ENCODE peak calls at places on chromosome 18, in nine cellular contexts. D, A, M, N, L, C, I, W and P are unnamed samples. For H3K4me1, the result is how much of the 10 kb centered on the place peaks cover.

GRCh38 chr18:49476664-49477411 is 10.2 kb downstream of the C18orf32 start:
- DNase-seq in L (no peak), A (no peak), N (no peak), M (no peak), W (peak), D (peak), I (no peak), C (no peak), P (no peak)

GRCh38 chr18:10892801-10893595 is 256.4 kb downstream of the PIEZO2 start:
- DNase-seq in A (no peak), I (no peak), L (no peak), M (no peak), W (no peak), N (no peak), D (peak), C (no peak), P (no peak)

GRCh38 chr18:37408676-37409305 is 156.8 kb downstream of the CELF4 start:
- DNase-seq in C (no peak), M (no peak), N (no peak), D (no peak), L (no peak), I (no peak), W (no peak), A (no peak), P (no peak)

GRCh38 chr18:54150226-54150625 is 74.2 kb downstream of the MBD2 start:
- DNase-seq in N (no peak), D (no peak), A (no peak), W (no peak), C (no peak), M (no peak), I (no peak), L (no peak), P (peak)

GRCh38 chr18:35827275-35827929 is 145.1 kb upstream of the RMP24 start:
- DNase-seq in W (no peak), I (no peak), N (no peak), L (no peak), A (no peak), C (no peak), M (no peak), D (no peak), P (peak)

GRCh38 chr18:79952996-79953559 is 1.6 kb upstream of the SLC66A2 start:
- DNase-seq in W (no peak), I (no peak), N (peak), A (peak), M (peak), D (no peak), C (no peak), L (peak), P (no peak)

GRCh38 chr18:79629606-79630005 is 50.0 kb upstream of the CTDP1 start:
- DNase-seq in I (no peak), C (no peak), N (no peak), M (no peak), A (no peak), D (no peak), L (no peak), W (no peak), P (no peak)

GRCh38 chr18:76491801-76492668 is 3.0 kb downstream of the ZNF516 start:
- DNase-seq in W (peak), D (peak), M (peak), A (peak), I (no peak), C (no peak), N (peak), L (peak), P (peak)

GRCh38 chr18:52451252-52451651 is 111.3 kb downstream of the DCC start:
- DNase-seq in D (no peak), C (no peak), I (no peak), W (no peak), N (no peak), L (no peak), M (no peak), A (no peak), P (no peak)

GRCh38 chr18:7733642-7734041 is 166.5 kb downstream of the PTPRM start:
- DNase-seq in M (no peak), N (no peak), L (no peak), I (no peak), W (no peak), C (no peak), A (no peak), D (no peak), P (no peak)

GRCh38 chr18:31643003-31643402 is 41.4 kb downstream of the B4GALT6 start:
- DNase-seq in C (no peak), N (no peak), W (no peak), M (no peak), D (no peak), I (no peak), A (no peak), L (no peak), P (peak)

GRCh38 chr18:66640431-66640830 is 36.5 kb upstream of the CDH19 start:
- DNase-seq in A (no peak), D (no peak), L (no peak), W (no peak), I (no peak), N (no peak), C (no peak), M (peak), P (no peak)

GRCh38 chr18:35513181-35513932 is 15.6 kb upstream of the INO80C start:
- DNase-seq in D (peak), C (no peak), A (peak), L (no peak), M (peak), W (peak), I (peak), N (no peak), P (peak)

DNA sequence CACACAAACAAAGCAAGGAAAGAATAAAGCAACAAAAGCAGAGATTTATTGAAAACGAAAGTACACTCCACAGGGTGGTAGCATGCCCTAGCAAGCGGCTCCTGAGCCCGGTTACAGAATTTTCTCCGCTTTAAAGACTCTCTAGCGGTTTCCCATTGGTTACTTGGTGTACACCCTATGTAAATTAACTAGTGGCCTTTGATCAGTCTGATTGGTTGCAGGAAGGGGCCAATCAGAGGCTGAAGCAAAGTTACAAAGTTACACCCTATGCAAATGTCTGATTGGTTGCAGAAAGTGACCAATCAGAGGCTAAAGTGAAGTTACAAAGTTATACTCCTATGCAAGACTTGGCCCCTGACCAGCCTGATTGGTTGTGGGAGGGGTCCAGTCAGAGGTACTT is 242.9 kb downstream of the LDLRAD4 start:
- DNase-seq in W (no peak), C (no peak), A (no peak), D (no peak), M (no peak), N (no peak), L (no peak), I (no peak), P (no peak)
- H3K4me1 ChIP-seq in W (under half), C (under half), A (under half), D (under half), M (under half), N (under half), L (under half), I (under half), P (under half)

GRCh38 chr18:62776066-62776570 is 60.8 kb downstream of the PHLPP1 start:
- DNase-seq in W (no peak), A (no peak), L (no peak), I (no peak), M (no peak), D (no peak), N (no peak), C (no peak), P (no peak)
- H3K4me1 ChIP-seq in W (under half), A (under half), L (under half), I (under half), M (under half), D (under half), N (under half), C (under half), P (under half)

GRCh38 chr18:44759925-44760342 is 79.2 kb downstream of the SETBP1 start:
- DNase-seq in I (no peak), C (no peak), W (no peak), L (no peak), A (no peak), M (no peak), N (no peak), D (no peak), P (no peak)
- H3K4me1 ChIP-seq in I (under half), C (under half), W (under half), L (under half), A (under half), M (under half), N (under half), D (under half), P (under half)

GRCh38 chr18:23812566-23813440 is 123.5 kb downstream of the LAMA3 start:
- DNase-seq in N (no peak), L (no peak), A (peak), I (no peak), W (peak), D (peak), M (no peak), C (no peak), P (peak)
- H3K4me1 ChIP-seq in N (under half), L (under half), A (under half), I (under half), W (under half), D (under half), M (under half), C (under half), P (under half)

DNA sequence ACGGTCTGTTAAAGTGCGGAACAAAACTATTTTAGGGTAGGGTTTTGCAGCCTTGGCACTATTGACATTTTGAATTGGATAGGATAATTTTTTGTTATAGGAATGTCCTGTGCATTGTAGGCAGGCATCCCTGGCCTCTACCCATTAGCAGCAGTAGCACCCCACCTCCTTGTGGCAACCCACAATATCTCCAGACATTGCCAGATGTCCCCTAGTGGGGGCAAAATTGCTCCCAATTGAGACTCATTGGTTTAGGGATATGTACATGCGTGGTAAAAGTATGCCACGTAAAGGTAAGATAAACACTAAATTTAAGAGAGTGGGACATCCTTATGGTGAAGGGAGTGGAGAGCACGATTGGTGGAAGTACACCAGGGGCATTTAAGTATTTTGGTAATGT is 4.6 kb downstream of the MIB1 start:
- DNase-seq in C (no peak), D (no peak), I (no peak), A (no peak), N (no peak), M (no peak), L (no peak), W (no peak), P (no peak)
- H3K4me1 ChIP-seq in C (under half), D (under half), I (under half), A (under half), N (under half), M (under half), L (under half), W (under half), P (under half)

DNA sequence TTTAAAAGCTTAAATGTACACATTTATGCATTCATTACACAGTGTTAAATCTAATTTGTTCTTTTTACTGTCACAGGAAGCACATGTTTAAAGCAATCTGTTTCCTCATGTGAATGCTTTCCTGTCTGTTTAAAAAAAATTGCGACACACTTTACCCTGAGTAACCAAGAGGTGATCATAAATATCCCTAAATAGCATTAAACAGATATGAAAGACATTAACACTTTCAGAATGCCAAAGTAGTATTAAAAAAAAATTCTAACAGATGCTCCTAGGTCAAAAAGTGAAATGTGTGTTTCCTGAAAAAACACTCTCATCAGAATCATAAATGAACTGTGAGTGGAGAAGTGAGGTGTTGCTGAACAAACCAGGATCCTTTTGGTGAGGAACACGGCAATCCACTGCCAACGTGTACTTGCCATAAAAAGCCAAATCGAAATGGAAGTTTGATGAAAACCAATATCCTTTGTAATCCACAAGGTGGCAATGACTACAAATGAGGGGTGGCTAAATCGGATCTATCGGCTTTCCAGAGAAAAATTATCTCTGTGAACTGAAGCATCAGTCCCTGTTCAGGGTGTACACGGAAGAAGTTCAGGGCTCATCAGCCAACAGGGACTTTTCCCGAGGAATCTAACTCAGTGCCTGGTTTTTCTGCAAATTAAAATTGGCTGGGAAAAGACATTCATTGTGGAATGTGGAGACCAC is 248.9 kb downstream of the TCF4 start:
- DNase-seq in L (no peak), W (no peak), M (no peak), C (no peak), D (peak), A (no peak), N (no peak), I (no peak), P (no peak)
- H3K4me1 ChIP-seq in L (under half), W (under half), M (under half), C (under half), D (under half), A (under half), N (under half), I (under half), P (under half)

GRCh38 chr18:57793630-57793986 is 9.5 kb downstream of the ATP8B1 start:
- DNase-seq in D (no peak), L (no peak), N (no peak), A (no peak), I (no peak), C (no peak), W (no peak), M (no peak), P (no peak)
- H3K4me1 ChIP-seq in D (under half), L (under half), N (under half), A (under half), I (under half), C (under half), W (half or more), M (under half), P (under half)